ENCODE peak calls at places on chromosomes 7 and 10, in seven cellular contexts. One of them, this sample, is unnamed.
A peak's percentile ranks its signal among the peaks of the same experiment; 100 is the strongest.

GRCh38 chr10:3210251-3210650 is 37.7 kb upstream of the PITRM1 start:
- DNase-seq in HFF-Myc: no peak
- DNase-seq in fibroblast of mammary gland: no peak
- DNase-seq in kidney: no peak
- DNase-seq in fibroblast of lung: no peak
- DNase-seq in GM23338: no peak
- DNase-seq in choroid plexus epithelial cell: no peak
- DNase-seq in this sample: no peak

GRCh38 chr7:94941844-94942632 is 34.6 kb downstream of the PPP1R9A start:
- DNase-seq in HFF-Myc: no peak
- DNase-seq in fibroblast of mammary gland: no peak
- DNase-seq in kidney: no peak
- DNase-seq in fibroblast of lung: no peak
- DNase-seq in GM23338: no peak
- DNase-seq in choroid plexus epithelial cell: no peak
- DNase-seq in this sample: no peak

GRCh38 chr10:22630229-22631174 is 83.9 kb downstream of the PIP4K2A start:
- DNase-seq in HFF-Myc: no peak
- DNase-seq in fibroblast of mammary gland: peak; percentile 69
- DNase-seq in kidney: no peak
- DNase-seq in fibroblast of lung: peak; percentile 77
- DNase-seq in GM23338: no peak
- DNase-seq in choroid plexus epithelial cell: peak; percentile 78
- DNase-seq in this sample: no peak

GRCh38 chr7:109322833-109323232 is 753.2 kb downstream of the DNAJB9 start:
- DNase-seq in HFF-Myc: no peak
- DNase-seq in fibroblast of mammary gland: no peak
- DNase-seq in kidney: no peak
- DNase-seq in fibroblast of lung: no peak
- DNase-seq in GM23338: no peak
- DNase-seq in choroid plexus epithelial cell: no peak
- DNase-seq in this sample: no peak

GRCh38 chr7:129412501-129412900 is 21.7 kb upstream of the STRIP2 start:
- DNase-seq in HFF-Myc: no peak
- DNase-seq in fibroblast of mammary gland: peak; percentile 10
- DNase-seq in kidney: no peak
- DNase-seq in fibroblast of lung: no peak
- DNase-seq in GM23338: no peak
- DNase-seq in choroid plexus epithelial cell: no peak
- DNase-seq in this sample: no peak

GRCh38 chr10:46787321-46787615 is 124.0 kb upstream of the PTPN20 start:
- DNase-seq in HFF-Myc: peak; percentile 14
- DNase-seq in fibroblast of mammary gland: peak; percentile 71
- DNase-seq in kidney: peak; percentile 34
- DNase-seq in fibroblast of lung: peak; percentile 73
- DNase-seq in GM23338: no peak
- DNase-seq in choroid plexus epithelial cell: peak; percentile 61
- DNase-seq in this sample: no peak

GRCh38 chr10:13649844-13650520 is 63.2 kb downstream of the PRPF18 start:
- DNase-seq in HFF-Myc: no peak
- DNase-seq in fibroblast of mammary gland: no peak
- DNase-seq in kidney: no peak
- DNase-seq in fibroblast of lung: no peak
- DNase-seq in GM23338: no peak
- DNase-seq in choroid plexus epithelial cell: no peak
- DNase-seq in this sample: no peak

GRCh38 chr10:16832351-16833080 is 15.3 kb upstream of the RSU1 start:
- DNase-seq in HFF-Myc: peak; percentile 61
- DNase-seq in fibroblast of mammary gland: peak; percentile 82
- DNase-seq in kidney: no peak
- DNase-seq in fibroblast of lung: peak; percentile 72
- DNase-seq in GM23338: no peak
- DNase-seq in choroid plexus epithelial cell: peak; percentile 95
- DNase-seq in this sample: no peak

GRCh38 chr7:7190142-7190541 is 7.8 kb downstream of the C1GALT1 start:
- DNase-seq in HFF-Myc: no peak
- DNase-seq in fibroblast of mammary gland: peak; percentile 81
- DNase-seq in kidney: no peak
- DNase-seq in fibroblast of lung: peak; percentile 74
- DNase-seq in GM23338: no peak
- DNase-seq in choroid plexus epithelial cell: peak; percentile 90
- DNase-seq in this sample: no peak

GRCh38 chr7:46616636-46617035 is 695.6 kb upstream of the IGFBP3 start:
- DNase-seq in HFF-Myc: no peak
- DNase-seq in fibroblast of mammary gland: peak; percentile 42
- DNase-seq in kidney: no peak
- DNase-seq in fibroblast of lung: no peak
- DNase-seq in GM23338: no peak
- DNase-seq in choroid plexus epithelial cell: peak; percentile 82
- DNase-seq in this sample: no peak

GRCh38 chr10:131960631-131961046 is 21.1 kb downstream of the BNIP3 start:
- DNase-seq in HFF-Myc: no peak
- DNase-seq in fibroblast of mammary gland: no peak
- DNase-seq in kidney: no peak
- DNase-seq in fibroblast of lung: no peak
- DNase-seq in GM23338: peak; percentile 24
- DNase-seq in choroid plexus epithelial cell: no peak
- DNase-seq in this sample: no peak

GRCh38 chr10:75018233-75018632 is 93.2 kb upstream of the SAMD8 start:
- DNase-seq in HFF-Myc: no peak
- DNase-seq in fibroblast of mammary gland: no peak
- DNase-seq in kidney: no peak
- DNase-seq in fibroblast of lung: no peak
- DNase-seq in GM23338: no peak
- DNase-seq in choroid plexus epithelial cell: no peak
- DNase-seq in this sample: no peak

GRCh38 chr10:75020168-75020567 is 91.3 kb upstream of the SAMD8 start:
- DNase-seq in HFF-Myc: no peak
- DNase-seq in fibroblast of mammary gland: no peak
- DNase-seq in kidney: no peak
- DNase-seq in fibroblast of lung: no peak
- DNase-seq in GM23338: no peak
- DNase-seq in choroid plexus epithelial cell: no peak
- DNase-seq in this sample: no peak

GRCh38 chr10:75018873-75019272 is 92.6 kb upstream of the SAMD8 start:
- DNase-seq in HFF-Myc: no peak
- DNase-seq in fibroblast of mammary gland: no peak
- DNase-seq in kidney: no peak
- DNase-seq in fibroblast of lung: no peak
- DNase-seq in GM23338: no peak
- DNase-seq in choroid plexus epithelial cell: no peak
- DNase-seq in this sample: no peak

GRCh38 chr10:75021851-75022250 is 89.6 kb upstream of the SAMD8 start:
- DNase-seq in HFF-Myc: no peak
- DNase-seq in fibroblast of mammary gland: no peak
- DNase-seq in kidney: no peak
- DNase-seq in fibroblast of lung: no peak
- DNase-seq in GM23338: no peak
- DNase-seq in choroid plexus epithelial cell: no peak
- DNase-seq in this sample: no peak

DNA sequence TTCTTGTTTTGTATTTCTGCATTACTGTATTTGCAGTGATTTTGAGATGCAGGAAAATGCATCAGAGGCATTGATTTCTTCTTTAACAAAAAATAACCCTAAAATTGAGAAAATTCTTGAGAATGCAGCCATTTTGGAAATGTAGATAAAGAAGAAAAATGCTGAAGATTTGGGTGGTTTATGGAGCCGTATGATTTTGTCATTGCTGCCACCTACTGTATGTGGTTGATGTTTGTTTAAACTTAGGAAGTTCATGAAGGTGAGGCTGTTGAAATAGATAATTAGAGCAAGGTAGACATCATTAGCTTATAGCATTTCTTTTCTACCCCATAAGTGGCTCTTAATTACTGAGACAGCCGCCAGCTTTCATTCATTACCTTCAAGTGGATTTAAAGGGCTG is 92.1 kb upstream of the SAMD8 start:
- DNase-seq in HFF-Myc: peak; percentile 22
- DNase-seq in fibroblast of mammary gland: peak; percentile 50
- DNase-seq in kidney: no peak
- DNase-seq in fibroblast of lung: peak; percentile 53
- DNase-seq in GM23338: no peak
- DNase-seq in choroid plexus epithelial cell: peak; percentile 63
- DNase-seq in this sample: no peak
- TF ChIP-seq CTCF in HFF-Myc: peak; percentile 11
- TF ChIP-seq CTCF in fibroblast of mammary gland: peak; percentile 37
- TF ChIP-seq CTCF in kidney: no peak
- TF ChIP-seq CTCF in fibroblast of lung: peak; percentile 26
- TF ChIP-seq CTCF in GM23338: peak; percentile 38
- TF ChIP-seq CTCF in choroid plexus epithelial cell: peak; percentile 39
- TF ChIP-seq CTCF in this sample: peak; percentile 29

GRCh38 chr7:42162560-42163325 is 74.3 kb downstream of the GLI3 start:
- DNase-seq in HFF-Myc: no peak
- DNase-seq in fibroblast of mammary gland: no peak
- DNase-seq in kidney: no peak
- DNase-seq in fibroblast of lung: no peak
- DNase-seq in GM23338: no peak
- DNase-seq in choroid plexus epithelial cell: peak; percentile 33
- DNase-seq in this sample: no peak
- H3K4me3 ChIP-seq in HFF-Myc: no peak overlapping the region
- H3K4me3 ChIP-seq in fibroblast of mammary gland: no peak overlapping the region
- H3K4me3 ChIP-seq in kidney: no peak overlapping the region
- H3K4me3 ChIP-seq in fibroblast of lung: no peak overlapping the region
- H3K4me3 ChIP-seq in GM23338: no peak overlapping the region
- H3K4me3 ChIP-seq in choroid plexus epithelial cell: no peak overlapping the region
- H3K4me3 ChIP-seq in this sample: no peak overlapping the region

GRCh38 chr10:87865201-87866025 is 2.0 kb downstream of the PTEN start:
- DNase-seq in HFF-Myc: no peak
- DNase-seq in fibroblast of mammary gland: no peak
- DNase-seq in kidney: no peak
- DNase-seq in fibroblast of lung: no peak
- DNase-seq in GM23338: no peak
- DNase-seq in choroid plexus epithelial cell: no peak
- DNase-seq in this sample: no peak
- TF ChIP-seq CTCF in HFF-Myc: no peak
- TF ChIP-seq CTCF in fibroblast of mammary gland: no peak
- TF ChIP-seq CTCF in kidney: no peak
- TF ChIP-seq CTCF in fibroblast of lung: no peak
- TF ChIP-seq CTCF in GM23338: no peak
- TF ChIP-seq CTCF in choroid plexus epithelial cell: no peak
- TF ChIP-seq CTCF in this sample: no peak

GRCh38 chr7:27245798-27246691 is 3.4 kb downstream of the EVX1 start:
- DNase-seq in HFF-Myc: no peak
- DNase-seq in fibroblast of mammary gland: no peak
- DNase-seq in kidney: no peak
- DNase-seq in fibroblast of lung: no peak
- DNase-seq in GM23338: peak; percentile 71
- DNase-seq in choroid plexus epithelial cell: no peak
- DNase-seq in this sample: no peak
- H3K4me3 ChIP-seq in HFF-Myc: no peak overlapping the region
- H3K4me3 ChIP-seq in fibroblast of mammary gland: no peak overlapping the region
- H3K4me3 ChIP-seq in kidney: no peak overlapping the region
- H3K4me3 ChIP-seq in fibroblast of lung: no peak overlapping the region
- H3K4me3 ChIP-seq in GM23338: peak overlapping the region; percentile 47
- H3K4me3 ChIP-seq in choroid plexus epithelial cell: no peak overlapping the region
- H3K4me3 ChIP-seq in this sample: peak overlapping the region; percentile 6

GRCh38 chr7:1028775-1029636 is 15.3 kb upstream of the GPR146 start:
- DNase-seq in HFF-Myc: peak; percentile 91
- DNase-seq in fibroblast of mammary gland: peak; percentile 93
- DNase-seq in kidney: peak; percentile 93
- DNase-seq in fibroblast of lung: peak; percentile 93
- DNase-seq in GM23338: peak; percentile 60
- DNase-seq in choroid plexus epithelial cell: peak; percentile 97
- DNase-seq in this sample: peak; percentile 84

GRCh38 chr7:1025747-1026581 is 18.4 kb upstream of the GPR146 start:
- DNase-seq in HFF-Myc: no peak
- DNase-seq in fibroblast of mammary gland: no peak
- DNase-seq in kidney: peak; percentile 61
- DNase-seq in fibroblast of lung: no peak
- DNase-seq in GM23338: no peak
- DNase-seq in choroid plexus epithelial cell: no peak
- DNase-seq in this sample: no peak

GRCh38 chr7:1026721-1027151 is 17.6 kb upstream of the GPR146 start:
- DNase-seq in HFF-Myc: no peak
- DNase-seq in fibroblast of mammary gland: no peak
- DNase-seq in kidney: peak; percentile 62
- DNase-seq in fibroblast of lung: no peak
- DNase-seq in GM23338: no peak
- DNase-seq in choroid plexus epithelial cell: no peak
- DNase-seq in this sample: no peak

GRCh38 chr7:1028044-1028770 is 16.1 kb upstream of the GPR146 start:
- DNase-seq in HFF-Myc: peak; percentile 62
- DNase-seq in fibroblast of mammary gland: peak; percentile 84
- DNase-seq in kidney: peak; percentile 98
- DNase-seq in fibroblast of lung: peak; percentile 83
- DNase-seq in GM23338: peak; percentile 85
- DNase-seq in choroid plexus epithelial cell: peak; percentile 91
- DNase-seq in this sample: peak; percentile 93

DNA sequence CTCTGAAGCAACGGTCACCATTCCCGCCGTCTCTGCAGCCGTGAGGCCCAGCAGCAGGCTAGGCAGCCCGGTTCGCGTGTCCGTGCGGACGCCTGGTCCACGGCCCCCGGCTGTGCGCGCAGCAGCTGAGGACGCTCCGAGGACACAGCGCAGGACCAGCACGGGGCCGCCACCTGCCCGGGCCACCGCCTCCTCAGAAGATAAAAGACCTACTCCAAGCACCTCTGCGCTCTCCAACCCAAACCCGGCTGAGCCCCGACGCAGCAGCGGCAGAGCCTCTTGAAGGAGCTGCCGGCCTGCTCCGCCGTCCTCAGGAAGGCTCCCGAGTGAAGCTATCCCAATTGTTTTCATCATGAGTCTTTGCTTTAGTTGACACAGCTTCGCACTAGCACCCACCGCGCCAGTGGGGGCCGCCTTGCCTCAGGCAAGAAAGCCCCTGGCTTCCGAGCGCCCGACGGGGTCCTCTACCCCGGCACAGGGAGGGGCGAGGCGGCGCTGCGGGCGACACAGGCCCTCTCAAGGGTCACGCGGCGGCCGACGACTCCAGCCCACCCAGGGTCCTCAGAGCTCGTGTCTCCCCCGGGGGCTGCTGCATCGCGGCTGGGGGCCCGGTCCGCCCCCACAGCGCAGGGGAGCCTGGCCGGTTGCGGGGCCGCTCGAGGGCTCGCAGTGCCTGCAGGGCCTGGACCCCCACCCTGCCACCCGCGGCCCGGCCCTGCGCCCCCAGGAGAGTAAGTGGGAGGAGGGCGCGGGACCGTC is 16.9 kb upstream of the GPR146 start:
- DNase-seq in HFF-Myc: no peak
- DNase-seq in fibroblast of mammary gland: peak; percentile 31
- DNase-seq in kidney: peak; percentile 86
- DNase-seq in fibroblast of lung: peak; percentile 43
- DNase-seq in GM23338: peak; percentile 72
- DNase-seq in choroid plexus epithelial cell: peak; percentile 58
- DNase-seq in this sample: no peak
- TF ChIP-seq CTCF in HFF-Myc: no peak
- TF ChIP-seq CTCF in fibroblast of mammary gland: no peak
- TF ChIP-seq CTCF in kidney: no peak
- TF ChIP-seq CTCF in fibroblast of lung: no peak
- TF ChIP-seq CTCF in GM23338: no peak
- TF ChIP-seq CTCF in choroid plexus epithelial cell: no peak
- TF ChIP-seq CTCF in this sample: no peak

GRCh38 chr10:91551856-91552255 is 81.0 kb downstream of the PPP1R3C start:
- DNase-seq in HFF-Myc: peak; percentile 37
- DNase-seq in fibroblast of mammary gland: peak; percentile 72
- DNase-seq in kidney: peak; percentile 75
- DNase-seq in fibroblast of lung: peak; percentile 90
- DNase-seq in GM23338: peak; percentile 92
- DNase-seq in choroid plexus epithelial cell: peak; percentile 93
- DNase-seq in this sample: no peak
- H3K4me3 ChIP-seq in HFF-Myc: no peak overlapping the region
- H3K4me3 ChIP-seq in fibroblast of mammary gland: no peak overlapping the region
- H3K4me3 ChIP-seq in kidney: no peak overlapping the region
- H3K4me3 ChIP-seq in fibroblast of lung: no peak overlapping the region
- H3K4me3 ChIP-seq in GM23338: no peak overlapping the region
- H3K4me3 ChIP-seq in choroid plexus epithelial cell: no peak overlapping the region
- H3K4me3 ChIP-seq in this sample: peak overlapping the region; percentile 30